ENCODE peak calls at places on chromosomes 13 and 19, in six cellular contexts. B is NCI-H1048, H is stomach, A is H9, Q is aorta, E is GM12865. T is an unnamed sample.

GRCh38 chr19:47491358-47492136 is 7.5 kb upstream of the KPTN start:
- DNase-seq in B (no peak), H (no peak), A (no peak), Q (no peak), E (no peak), T (no peak)

GRCh38 chr13:48595330-48596127 is 58.2 kb upstream of the CYSLTR2 start:
- DNase-seq in B (no peak), H (peak), A (peak), Q (peak), E (peak), T (peak)

GRCh38 chr13:93368296-93368695 is 141.7 kb downstream of the GPC6 start:
- DNase-seq in B (no peak), H (no peak), A (no peak), Q (no peak), E (no peak), T (no peak)

GRCh38 chr13:66077286-66077685 is 1152.8 kb downstream of the PCDH9 start:
- DNase-seq in B (no peak), H (no peak), A (no peak), Q (no peak), E (no peak), T (no peak)

GRCh38 chr13:64591981-64592380 is 2638.2 kb downstream of the PCDH9 start:
- DNase-seq in B (no peak), H (no peak), A (no peak), Q (no peak), E (no peak), T (no peak)

GRCh38 chr19:10238172-10238783 is 7.1 kb upstream of the S1PR2 start:
- DNase-seq in B (no peak), H (peak), A (no peak), Q (peak), E (peak), T (no peak)

GRCh38 chr13:27617801-27618411 is 2.4 kb downstream of the LNX2 start:
- DNase-seq in B (no peak), H (peak), A (no peak), Q (no peak), E (no peak), T (no peak)

GRCh38 chr13:101681834-101682233 is 229.4 kb downstream of the ITGBL1 start:
- DNase-seq in B (no peak), H (no peak), A (no peak), Q (no peak), E (no peak), T (no peak)

GRCh38 chr13:30889196-30889690 is 16.8 kb upstream of the MEDAG start:
- DNase-seq in B (no peak), H (no peak), A (no peak), Q (no peak), E (no peak), T (no peak)

GRCh38 chr13:49395416-49396277 is 48.2 kb downstream of the CAB39L start:
- DNase-seq in B (no peak), H (no peak), A (no peak), Q (peak), E (no peak), T (no peak)

GRCh38 chr19:53037101-53038097 is 7.1 kb upstream of the ERVV-2 start:
- DNase-seq in B (no peak), H (no peak), A (peak), Q (no peak), E (no peak), T (peak)

GRCh38 chr13:51923983-51924539 is 62.3 kb downstream of the CCDC70 start:
- DNase-seq in B (no peak), H (peak), A (peak), Q (no peak), E (no peak), T (peak)

GRCh38 chr13:43289458-43290255 is 266.3 kb downstream of the DNAJC15 start:
- DNase-seq in B (no peak), H (no peak), A (no peak), Q (no peak), E (no peak), T (no peak)

GRCh38 chr13:75762066-75762937 is 126.2 kb downstream of the LMO7 start:
- DNase-seq in B (no peak), H (peak), A (no peak), Q (no peak), E (peak), T (no peak)

GRCh38 chr19:37654118-37654517 is 1.1 kb downstream of the ZFP30 start:
- DNase-seq in B (no peak), H (no peak), A (no peak), Q (no peak), E (no peak), T (no peak)

GRCh38 chr19:35223084-35223790 is 5.3 kb downstream of the FAM187B start:
- DNase-seq in B (no peak), H (no peak), A (no peak), Q (no peak), E (no peak), T (no peak)

GRCh38 chr19:50736338-50736737 is 13.2 kb downstream of the CLEC11A start:
- DNase-seq in B (no peak), H (no peak), A (no peak), Q (no peak), E (no peak), T (no peak)

GRCh38 chr13:42762251-42762650 is 19.1 kb upstream of the FAM216B start:
- DNase-seq in B (no peak), H (no peak), A (no peak), Q (no peak), E (no peak), T (no peak)

GRCh38 chr13:79741006-79741405 is 260.1 kb downstream of the NDFIP2 start:
- DNase-seq in B (no peak), H (no peak), A (no peak), Q (no peak), E (no peak), T (no peak)

GRCh38 chr13:20968745-20969144 is 66.2 kb upstream of the XPO4 start:
- DNase-seq in B (no peak), H (no peak), A (no peak), Q (no peak), E (peak), T (no peak)